ENCODE peak calls at places on chromosomes 13 and 19, in four cellular contexts. J, V, M and L are unnamed samples. For H3K4me1, the result is how much of the 10 kb centered on the place peaks cover.

GRCh38 chr13:26628706-26629105 is 71.2 kb downstream of the WASF3 start:
- DNase-seq in J (peak), V (peak), M (no peak), L (no peak)

GRCh38 chr13:45280751-45281634 is 60.0 kb downstream of the TPT1 start:
- DNase-seq in J (peak), V (peak), M (no peak), L (peak)

GRCh38 chr19:19459707-19460251 is 54.3 kb downstream of the GATAD2A start:
- DNase-seq in J (peak), V (peak), M (peak), L (no peak)

GRCh38 chr19:39470724-39471339 is 9.8 kb upstream of the TIMM50 start:
- DNase-seq in J (no peak), V (no peak), M (no peak), L (no peak)

GRCh38 chr13:111539252-111539651 is 218.8 kb downstream of the TEX29 start:
- DNase-seq in J (no peak), V (no peak), M (no peak), L (no peak)

GRCh38 chr13:25286308-25286968 is 850 bp downstream of the MTMR6 start:
- DNase-seq in J (peak), V (peak), M (peak), L (peak)

GRCh38 chr13:59771272-59771671 is 392.5 kb downstream of the DIAPH3 start:
- DNase-seq in J (peak), V (no peak), M (no peak), L (no peak)

GRCh38 chr19:14536926-14537692 is 7.7 kb downstream of the TECR start:
- DNase-seq in J (peak), V (peak), M (no peak), L (no peak)

GRCh38 chr19:4971424-4971793 is 2.5 kb downstream of the KDM4B start:
- DNase-seq in J (peak), V (peak), M (no peak), L (no peak)

GRCh38 chr19:3236272-3236671 is 11.8 kb downstream of the CELF5 start:
- DNase-seq in J (no peak), V (no peak), M (no peak), L (no peak)

GRCh38 chr19:2089001-2089711 is 7.0 kb downstream of the MOB3A start:
- DNase-seq in J (peak), V (no peak), M (no peak), L (no peak)
- H3K4me3 ChIP-seq in J (peak), V (no peak), M (no peak), L (no peak)

GRCh38 chr13:34159946-34160345 is 342.0 kb downstream of the RFC3 start:
- DNase-seq in J (no peak), V (no peak), M (no peak), L (no peak)
- H3K4me1 ChIP-seq in J (under half), V (under half), M (under half), L (under half)

GRCh38 chr13:40206241-40207109 is 460.0 kb downstream of the FOXO1 start:
- DNase-seq in J (peak), V (no peak), M (peak), L (peak)
- H3K27ac ChIP-seq in J (peak), V (peak), M (peak), L (peak)

GRCh38 chr13:40394304-40394983 is 272.0 kb downstream of the FOXO1 start:
- DNase-seq in J (peak), V (no peak), M (no peak), L (no peak)
- H3K4me3 ChIP-seq in J (no peak), V (no peak), M (no peak), L (no peak)

GRCh38 chr13:114311387-114311786 is 2.9 kb upstream of the CHAMP1 start:
- DNase-seq in J (no peak), V (no peak), M (no peak), L (no peak)
- H3K4me1 ChIP-seq in J (under half), V (under half), M (under half), L (under half)